ENCODE peak calls at places on chromosomes 11 and 22, in five cellular contexts. R is cardiac muscle cell, H is breast epithelium, S is RWPE2, P is mammary epithelial cell. U is an unnamed sample.

GRCh38 chr11:13837286-13837685 is 125.2 kb upstream of the SPON1 start:
- DNase-seq in S (no peak), H (no peak), R (no peak), P (peak; percentile 96), U (no peak)

GRCh38 chr11:121152764-121153163 is 51.7 kb downstream of the TECTA start:
- DNase-seq in H (no peak), P (no peak), R (no peak), S (no peak), U (no peak)

GRCh38 chr11:125902927-125903752 is at the start of gene PUS3:
- DNase-seq in R (peak; percentile 90), S (peak; percentile 87), H (peak; percentile 86), P (peak; percentile 76), U (peak; percentile 95)

GRCh38 chr11:61871158-61871597 is 20.2 kb downstream of the FADS3 start:
- DNase-seq in S (no peak), P (peak; percentile 68), H (no peak), R (peak; percentile 89), U (peak; percentile 65)

GRCh38 chr22:24423519-24424000 is 3.8 kb upstream of the ADORA2A start:
- DNase-seq in P (no peak), R (peak; percentile 74), S (no peak), H (peak; percentile 64), U (no peak)

GRCh38 chr22:22576244-22576988 is 17.4 kb upstream of the PRAME start:
- DNase-seq in P (peak; percentile 11), H (no peak), S (no peak), R (no peak), U (peak; percentile 50)

GRCh38 chr11:33931032-33931431 is 39.2 kb upstream of the LMO2 start:
- DNase-seq in S (no peak), H (no peak), P (no peak), R (no peak), U (no peak)

GRCh38 chr11:88174627-88175003 is 628 bp downstream of the RAB38 start:
- DNase-seq in H (peak; percentile 55), S (peak; percentile 84), R (no peak), P (peak; percentile 93), U (peak; percentile 75)

GRCh38 chr22:49586873-49587272 is 240.8 kb downstream of the BRD1 start:
- DNase-seq in P (no peak), H (no peak), S (peak; percentile 30), R (no peak), U (no peak)

GRCh38 chr22:17733484-17733883 is 40.8 kb downstream of the BID start:
- DNase-seq in S (no peak), H (no peak), R (no peak), P (no peak), U (no peak)

GRCh38 chr11:132078230-132078629 is 707.8 kb downstream of the NTM start:
- DNase-seq in S (no peak), H (no peak), P (no peak), R (no peak), U (no peak)

GRCh38 chr11:29124436-29124835 is 892.4 kb downstream of the KCNA4 start:
- DNase-seq in P (no peak), R (no peak), S (no peak), H (no peak), U (no peak)

GRCh38 chr22:46571642-46572250 is 34.3 kb upstream of the CELSR1 start:
- DNase-seq in R (no peak), H (no peak), S (peak; percentile 10), P (no peak), U (no peak)

GRCh38 chr11:121841487-121842167 is 274.4 kb downstream of the BLID start:
- DNase-seq in R (no peak), S (no peak), P (no peak), H (no peak), U (no peak)

GRCh38 chr11:78365381-78365792 is 52.2 kb downstream of the GAB2 start:
- DNase-seq in P (peak; percentile 21), R (peak; percentile 57), S (no peak), H (no peak), U (no peak)

GRCh38 chr22:19719055-19719482 is 4.3 kb upstream of the GP1BB start:
- DNase-seq in R (peak; percentile 72), S (no peak), P (no peak), H (no peak), U (no peak)

GRCh38 chr22:10961043-10961860 is 4566.7 kb upstream of the OR11H1 start:
- DNase-seq in R (no peak), H (no peak), S (peak; percentile 68), P (no peak), U (peak; percentile 61)

GRCh38 chr11:126061707-126062678 is 673 bp downstream of the CDON start:
- DNase-seq in P (peak; percentile 35), H (peak; percentile 56), S (no peak), R (peak; percentile 55), U (peak; percentile 42)

GRCh38 chr11:101944896-101945295 is 28.6 kb upstream of the ANGPTL5 start:
- DNase-seq in R (no peak), P (no peak), H (no peak), S (no peak), U (no peak)

GRCh38 chr11:1260023-1260501 is 37.2 kb downstream of the MUC5B start:
- DNase-seq in H (no peak), P (no peak), R (no peak), S (no peak), U (peak; percentile 65)

GRCh38 chr11:35324183-35324582 is 95.2 kb downstream of the SLC1A2 start:
- DNase-seq in H (no peak), S (no peak), P (no peak), R (no peak), U (no peak)

GRCh38 chr22:46761017-46761416 is 1.4 kb upstream of the TBC1D22A start:
- DNase-seq in P (no peak), S (no peak), H (no peak), R (no peak), U (no peak)

GRCh38 chr11:40819230-40819629 is 640.2 kb downstream of the LRRC4C start:
- DNase-seq in P (peak; percentile 1), H (no peak), S (no peak), R (no peak), U (no peak)

GRCh38 chr22:42939941-42940653 is 74.9 kb downstream of the PACSIN2 start:
- DNase-seq in R (no peak), S (no peak), H (no peak), P (peak; percentile 72), U (peak; percentile 87)

GRCh38 chr11:61447601-61448551 is 18.0 kb downstream of the SDHAF2 start:
- DNase-seq in R (peak; percentile 68), P (peak; percentile 1), S (no peak), H (no peak), U (no peak)

GRCh38 chr11:78453140-78453935 is 35.7 kb upstream of the GAB2 start:
- DNase-seq in S (no peak), H (no peak), P (no peak), R (no peak), U (no peak)

DNA sequence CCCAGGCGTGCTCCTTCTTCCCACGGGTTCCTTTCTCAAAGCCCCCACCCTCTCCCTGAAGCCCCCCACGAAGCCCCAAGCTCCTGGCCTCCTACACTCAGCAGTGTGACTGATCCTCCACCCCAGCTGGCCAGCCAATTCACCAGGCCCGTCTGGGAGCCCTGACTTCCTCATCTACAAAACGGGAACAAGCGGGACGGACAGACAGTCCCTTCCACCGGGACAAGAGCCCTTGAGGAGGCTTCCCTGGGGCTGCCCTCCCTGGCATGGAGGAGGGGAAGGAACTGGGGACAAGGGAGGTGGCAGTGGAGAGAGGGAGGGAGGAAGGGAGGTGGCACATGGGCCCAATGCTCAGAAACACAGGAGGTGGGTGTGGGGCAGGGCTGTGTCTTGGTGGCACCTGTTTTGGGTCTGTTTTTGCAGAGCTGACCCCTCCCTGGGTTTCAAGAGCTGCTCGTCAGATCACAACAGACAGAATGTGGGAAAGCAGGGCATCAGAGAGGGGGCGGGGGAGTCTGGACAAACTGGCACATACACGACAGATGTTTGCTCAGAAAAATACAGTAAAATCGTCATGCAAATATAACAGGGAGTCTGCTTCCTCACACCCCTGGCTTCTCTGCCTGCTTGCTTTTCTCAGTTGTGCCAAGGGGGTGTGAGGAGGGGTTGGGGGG is 56.8 kb downstream of the ELFN2 start:
- DNase-seq in S (no peak), P (no peak), H (no peak), R (no peak), U (no peak)
- TF ChIP-seq CTCF in S (no peak), P (no peak), H (no peak), R (no peak), U (no peak)

GRCh38 chr22:40723396-40723933 is 44.2 kb downstream of the MCHR1 start:
- DNase-seq in R (no peak), P (no peak), H (no peak), S (no peak), U (no peak)

GRCh38 chr22:40729284-40729683 is 50.0 kb downstream of the MCHR1 start:
- DNase-seq in P (no peak), S (no peak), R (no peak), H (no peak), U (no peak)

GRCh38 chr22:40728731-40729189 is 49.5 kb downstream of the MCHR1 start:
- DNase-seq in R (peak; percentile 79), P (peak; percentile 68), S (no peak), H (no peak), U (no peak)

GRCh38 chr22:40732996-40733292 is 53.7 kb downstream of the MCHR1 start:
- DNase-seq in R (no peak), H (no peak), S (no peak), P (no peak), U (no peak)

GRCh38 chr22:40727607-40728325 is 48.5 kb downstream of the MCHR1 start:
- DNase-seq in R (no peak), H (no peak), S (no peak), P (no peak), U (no peak)
- H3K27ac ChIP-seq in R (no peak overlapping the region), H (no peak overlapping the region), S (no peak overlapping the region), P (no peak overlapping the region), U (no peak overlapping the region)

DNA sequence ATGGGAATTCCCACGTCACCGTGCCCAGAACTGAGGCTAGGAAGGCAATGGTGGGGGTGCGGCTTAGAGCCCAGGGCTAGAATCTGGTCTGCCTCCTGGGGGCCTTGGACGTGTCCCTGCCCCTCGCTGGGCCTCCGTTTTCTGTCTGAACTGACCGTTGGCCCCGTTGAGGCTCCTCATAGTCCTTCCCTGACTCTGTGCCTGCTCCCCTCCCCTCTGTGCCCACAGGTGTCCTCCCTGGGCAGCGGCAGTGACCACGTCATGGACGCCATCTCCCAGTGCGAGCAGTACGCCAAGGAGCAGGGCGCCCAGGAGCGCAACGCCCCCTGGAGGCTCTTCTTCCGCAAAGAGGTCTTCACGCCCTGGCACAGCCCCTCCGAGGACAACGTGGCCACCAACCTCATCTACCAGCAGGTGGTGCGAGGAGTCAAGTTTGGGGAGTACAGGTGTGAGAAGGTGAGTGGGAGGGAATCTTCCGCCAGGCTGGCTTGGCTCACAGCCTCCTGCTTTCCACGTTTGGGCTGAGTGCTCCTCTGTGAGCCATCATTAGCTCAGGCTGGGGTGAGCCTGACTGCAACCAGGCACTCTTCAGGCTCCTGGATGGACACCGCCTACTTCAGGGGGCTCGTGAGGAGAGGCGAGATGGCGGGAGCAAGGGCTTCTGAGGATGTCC is 63.9 kb downstream of the MYO7A start:
- DNase-seq in R (peak; percentile 88), P (peak; percentile 93), S (no peak), H (peak; percentile 86), U (peak; percentile 93)
- TF ChIP-seq CTCF in R (peak; percentile 74), P (peak; percentile 99), S (peak; percentile 94), H (peak; percentile 92), U (peak; percentile 73)

GRCh38 chr11:66369073-66369894 is 2.3 kb downstream of the SLC29A2 start:
- DNase-seq in R (no peak), S (no peak), P (no peak), H (no peak), U (no peak)
- H3K27ac ChIP-seq in R (no peak overlapping the region), S (no peak overlapping the region), P (no peak overlapping the region), H (no peak overlapping the region), U (no peak overlapping the region)